ENCODE peak calls at places on chromosomes 7 and 10, in nine cellular contexts. One of them, this sample, is unnamed.

GRCh38 chr7:43639858-43640491 is 57.1 kb downstream of the STK17A start:
- DNase-seq in mammary epithelial cell: peak; percentile 46
- DNase-seq in PC-3: peak; percentile 50
- DNase-seq in tibial artery: no peak
- DNase-seq in adrenal gland: peak; percentile 84
- DNase-seq in kidney: peak; percentile 80
- DNase-seq in small intestine: peak; percentile 97
- DNase-seq in HCT116: no peak
- DNase-seq in naive thymus-derived CD4-positive, alpha-beta T cell: no peak
- DNase-seq in this sample: no peak

GRCh38 chr10:15504101-15504840 is 133.2 kb upstream of the FAM171A1 start:
- DNase-seq in mammary epithelial cell: no peak
- DNase-seq in PC-3: no peak
- DNase-seq in tibial artery: no peak
- DNase-seq in adrenal gland: no peak
- DNase-seq in kidney: no peak
- DNase-seq in small intestine: no peak
- DNase-seq in HCT116: no peak
- DNase-seq in naive thymus-derived CD4-positive, alpha-beta T cell: no peak
- DNase-seq in this sample: no peak

GRCh38 chr10:122461367-122461728 is at the start of gene HTRA1:
- DNase-seq in mammary epithelial cell: peak; percentile 70
- DNase-seq in PC-3: peak; percentile 45
- DNase-seq in tibial artery: peak; percentile 93
- DNase-seq in adrenal gland: peak; percentile 81
- DNase-seq in kidney: peak; percentile 92
- DNase-seq in small intestine: peak; percentile 19
- DNase-seq in HCT116: no peak
- DNase-seq in naive thymus-derived CD4-positive, alpha-beta T cell: no peak
- DNase-seq in this sample: no peak

GRCh38 chr7:117202511-117202910 is 120.3 kb downstream of the WNT2 start:
- DNase-seq in mammary epithelial cell: peak; percentile 12
- DNase-seq in PC-3: peak; percentile 34
- DNase-seq in tibial artery: no peak
- DNase-seq in adrenal gland: no peak
- DNase-seq in kidney: no peak
- DNase-seq in small intestine: no peak
- DNase-seq in HCT116: no peak
- DNase-seq in naive thymus-derived CD4-positive, alpha-beta T cell: no peak
- DNase-seq in this sample: no peak

GRCh38 chr10:131849591-131850489 is 51.0 kb upstream of the PPP2R2D start:
- DNase-seq in mammary epithelial cell: no peak
- DNase-seq in PC-3: no peak
- DNase-seq in tibial artery: peak; percentile 42
- DNase-seq in adrenal gland: no peak
- DNase-seq in kidney: no peak
- DNase-seq in small intestine: no peak
- DNase-seq in HCT116: no peak
- DNase-seq in naive thymus-derived CD4-positive, alpha-beta T cell: no peak
- DNase-seq in this sample: no peak

GRCh38 chr7:5436003-5436678 is 12.5 kb upstream of the TNRC18 start:
- DNase-seq in mammary epithelial cell: no peak
- DNase-seq in PC-3: no peak
- DNase-seq in tibial artery: no peak
- DNase-seq in adrenal gland: no peak
- DNase-seq in kidney: no peak
- DNase-seq in small intestine: no peak
- DNase-seq in HCT116: no peak
- DNase-seq in naive thymus-derived CD4-positive, alpha-beta T cell: no peak
- DNase-seq in this sample: no peak

GRCh38 chr10:59803714-59804113 is 50.5 kb upstream of the MRLN start:
- DNase-seq in mammary epithelial cell: no peak
- DNase-seq in PC-3: no peak
- DNase-seq in tibial artery: no peak
- DNase-seq in adrenal gland: peak; percentile 24
- DNase-seq in kidney: no peak
- DNase-seq in small intestine: no peak
- DNase-seq in HCT116: no peak
- DNase-seq in naive thymus-derived CD4-positive, alpha-beta T cell: no peak
- DNase-seq in this sample: no peak

GRCh38 chr7:7772385-7772784 is 54.0 kb upstream of the RPA3 start:
- DNase-seq in mammary epithelial cell: peak; percentile 96
- DNase-seq in PC-3: no peak
- DNase-seq in tibial artery: no peak
- DNase-seq in adrenal gland: no peak
- DNase-seq in kidney: no peak
- DNase-seq in small intestine: no peak
- DNase-seq in HCT116: no peak
- DNase-seq in naive thymus-derived CD4-positive, alpha-beta T cell: peak; percentile 29
- DNase-seq in this sample: no peak

GRCh38 chr7:71842376-71842775 is 569.8 kb downstream of the CALN1 start:
- DNase-seq in mammary epithelial cell: no peak
- DNase-seq in PC-3: no peak
- DNase-seq in tibial artery: no peak
- DNase-seq in adrenal gland: no peak
- DNase-seq in kidney: no peak
- DNase-seq in small intestine: no peak
- DNase-seq in HCT116: no peak
- DNase-seq in naive thymus-derived CD4-positive, alpha-beta T cell: no peak
- DNase-seq in this sample: no peak

GRCh38 chr7:4998830-4999768 is 40.1 kb upstream of the MMD2 start:
- DNase-seq in mammary epithelial cell: no peak
- DNase-seq in PC-3: no peak
- DNase-seq in tibial artery: peak; percentile 33
- DNase-seq in adrenal gland: no peak
- DNase-seq in kidney: no peak
- DNase-seq in small intestine: no peak
- DNase-seq in HCT116: no peak
- DNase-seq in naive thymus-derived CD4-positive, alpha-beta T cell: no peak
- DNase-seq in this sample: no peak

GRCh38 chr7:29606287-29606721 is 42.7 kb downstream of the PRR15 start:
- DNase-seq in mammary epithelial cell: peak; percentile 70
- DNase-seq in PC-3: peak; percentile 84
- DNase-seq in tibial artery: no peak
- DNase-seq in adrenal gland: peak; percentile 28
- DNase-seq in kidney: no peak
- DNase-seq in small intestine: peak; percentile 95
- DNase-seq in HCT116: no peak
- DNase-seq in naive thymus-derived CD4-positive, alpha-beta T cell: no peak
- DNase-seq in this sample: no peak

DNA sequence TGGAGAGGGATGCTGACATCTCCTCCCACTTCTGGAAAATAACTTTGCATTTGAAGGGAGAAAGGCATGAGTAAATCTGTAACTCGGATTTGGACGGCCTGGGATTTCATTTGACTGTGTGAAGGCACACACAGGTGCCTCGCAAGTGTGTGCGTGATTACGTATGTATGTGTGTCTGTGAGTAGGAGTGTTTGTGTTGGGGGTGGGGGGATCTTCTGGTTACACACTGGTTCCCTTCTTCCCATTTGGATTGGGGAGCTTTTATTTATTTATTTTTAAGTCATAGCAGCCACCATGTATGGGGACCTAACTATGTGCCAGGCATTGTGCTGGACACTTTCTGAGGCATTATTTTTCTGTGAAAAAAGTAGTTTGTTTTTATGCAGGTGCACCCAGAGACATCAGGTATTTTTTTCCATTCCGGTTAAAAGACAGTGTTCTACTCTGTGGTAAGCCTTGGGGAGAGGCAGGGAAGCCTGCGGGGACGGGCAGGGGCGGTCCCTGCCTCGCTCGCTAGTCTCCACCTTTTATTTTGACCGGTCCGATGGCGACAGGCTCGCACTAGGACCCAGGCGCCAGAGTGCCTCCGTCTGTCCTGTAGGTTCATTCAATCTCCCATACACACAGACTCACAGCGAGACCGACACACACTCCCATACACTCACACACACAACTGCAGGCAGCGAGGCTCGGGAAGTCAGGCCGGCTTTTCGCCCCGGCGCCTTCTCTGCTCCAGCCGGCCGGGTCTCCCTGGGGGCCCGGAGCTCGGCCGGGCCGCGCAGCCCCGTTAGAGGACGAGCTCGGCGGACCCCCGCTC is at the start of gene MXI1:
- DNase-seq in mammary epithelial cell: peak; percentile 83
- DNase-seq in PC-3: peak; percentile 68
- DNase-seq in tibial artery: peak; percentile 89
- DNase-seq in adrenal gland: peak; percentile 82
- DNase-seq in kidney: peak; percentile 85
- DNase-seq in small intestine: peak; percentile 86
- DNase-seq in HCT116: peak; percentile 85
- DNase-seq in naive thymus-derived CD4-positive, alpha-beta T cell: peak; percentile 27
- DNase-seq in this sample: peak; percentile 58
- H3K27ac ChIP-seq in mammary epithelial cell: peak within 1 kb of the TSS; percentile 33
- H3K27ac ChIP-seq in PC-3: no peak within 1 kb of the TSS
- H3K27ac ChIP-seq in tibial artery: peak within 1 kb of the TSS; percentile 99
- H3K27ac ChIP-seq in adrenal gland: peak within 1 kb of the TSS; percentile 91
- H3K27ac ChIP-seq in kidney: no peak within 1 kb of the TSS
- H3K27ac ChIP-seq in small intestine: peak within 1 kb of the TSS; percentile 85
- H3K27ac ChIP-seq in HCT116: peak within 1 kb of the TSS; percentile 44
- H3K27ac ChIP-seq in naive thymus-derived CD4-positive, alpha-beta T cell: peak within 1 kb of the TSS; percentile 71
- H3K27ac ChIP-seq in this sample: peak within 1 kb of the TSS; percentile 69

DNA sequence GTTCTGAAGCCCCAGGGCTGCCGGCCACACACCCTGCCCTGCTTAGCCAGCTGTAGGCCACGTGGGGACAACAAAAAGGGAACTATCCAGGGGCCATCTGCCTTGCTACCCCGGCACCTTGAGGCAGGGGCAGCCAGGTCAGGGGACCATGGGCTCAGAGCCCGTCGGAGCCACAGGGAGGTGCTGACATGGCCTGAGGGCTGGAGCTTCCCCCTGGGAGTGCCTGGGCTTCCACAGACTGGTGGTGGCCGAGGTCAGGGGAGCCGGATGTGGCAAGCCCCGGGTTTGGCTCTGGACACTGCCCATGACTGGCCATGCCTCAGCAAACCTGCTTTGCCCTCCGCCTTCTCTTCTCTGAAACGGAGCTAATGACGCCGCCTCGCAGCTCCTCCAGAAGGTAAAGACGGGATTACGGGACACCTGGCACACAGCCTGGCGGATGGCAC is 178.5 kb downstream of the EBF3 start:
- DNase-seq in mammary epithelial cell: no peak
- DNase-seq in PC-3: no peak
- DNase-seq in tibial artery: peak; percentile 49
- DNase-seq in adrenal gland: no peak
- DNase-seq in kidney: peak; percentile 59
- DNase-seq in small intestine: no peak
- DNase-seq in HCT116: no peak
- DNase-seq in naive thymus-derived CD4-positive, alpha-beta T cell: no peak
- DNase-seq in this sample: no peak
- H3K27ac ChIP-seq in mammary epithelial cell: no peak overlapping the region
- H3K27ac ChIP-seq in PC-3: no peak overlapping the region
- H3K27ac ChIP-seq in tibial artery: no peak overlapping the region
- H3K27ac ChIP-seq in adrenal gland: no peak overlapping the region
- H3K27ac ChIP-seq in kidney: no peak overlapping the region
- H3K27ac ChIP-seq in small intestine: no peak overlapping the region
- H3K27ac ChIP-seq in HCT116: no peak overlapping the region
- H3K27ac ChIP-seq in naive thymus-derived CD4-positive, alpha-beta T cell: no peak overlapping the region
- H3K27ac ChIP-seq in this sample: no peak overlapping the region

DNA sequence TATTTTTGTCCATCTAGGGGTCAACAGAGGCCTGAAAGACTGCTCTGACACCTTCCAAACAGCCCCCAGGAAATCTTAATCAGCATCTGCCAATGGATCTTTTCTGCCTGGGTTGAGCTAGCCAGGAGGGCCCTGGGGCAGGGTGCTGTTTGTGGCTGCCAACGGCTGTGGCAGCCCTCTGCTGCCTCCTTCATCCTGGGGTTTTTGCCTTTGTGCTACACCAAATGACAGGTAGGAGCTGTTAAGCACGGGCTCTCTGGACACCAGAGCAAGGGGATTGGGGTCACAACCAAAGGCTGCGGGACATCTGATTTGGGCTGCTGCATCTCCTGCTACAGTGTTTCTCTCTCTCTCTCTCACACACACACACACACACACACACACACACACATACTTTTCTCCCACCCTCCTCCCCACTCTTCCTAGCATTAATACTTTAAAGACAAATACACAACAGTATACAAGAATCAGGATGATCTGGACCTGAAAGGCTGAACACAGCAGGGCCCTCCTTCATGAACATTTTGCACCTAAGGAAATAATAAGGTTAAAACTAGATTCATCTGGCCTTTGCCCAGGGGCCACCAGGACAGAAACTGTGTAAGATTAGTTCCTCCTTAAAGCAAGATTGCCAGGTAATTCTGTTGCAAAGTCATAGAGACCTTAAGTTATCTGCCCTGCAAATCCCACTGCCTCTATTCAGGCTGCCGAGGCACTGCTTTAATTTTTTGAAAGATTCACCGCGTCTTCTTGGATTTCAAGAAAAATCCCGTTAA is 1.8 kb upstream of the KIAA1217 start:
- DNase-seq in mammary epithelial cell: no peak
- DNase-seq in PC-3: no peak
- DNase-seq in tibial artery: no peak
- DNase-seq in adrenal gland: no peak
- DNase-seq in kidney: no peak
- DNase-seq in small intestine: peak; percentile 73
- DNase-seq in HCT116: no peak
- DNase-seq in naive thymus-derived CD4-positive, alpha-beta T cell: no peak
- DNase-seq in this sample: no peak
- H3K27ac ChIP-seq in mammary epithelial cell: no peak overlapping the region
- H3K27ac ChIP-seq in PC-3: peak overlapping the region; percentile 98
- H3K27ac ChIP-seq in tibial artery: no peak overlapping the region
- H3K27ac ChIP-seq in adrenal gland: peak overlapping the region; percentile 93
- H3K27ac ChIP-seq in kidney: peak overlapping the region; percentile 93
- H3K27ac ChIP-seq in small intestine: peak overlapping the region; percentile 68
- H3K27ac ChIP-seq in HCT116: no peak overlapping the region
- H3K27ac ChIP-seq in naive thymus-derived CD4-positive, alpha-beta T cell: no peak overlapping the region
- H3K27ac ChIP-seq in this sample: no peak overlapping the region

DNA sequence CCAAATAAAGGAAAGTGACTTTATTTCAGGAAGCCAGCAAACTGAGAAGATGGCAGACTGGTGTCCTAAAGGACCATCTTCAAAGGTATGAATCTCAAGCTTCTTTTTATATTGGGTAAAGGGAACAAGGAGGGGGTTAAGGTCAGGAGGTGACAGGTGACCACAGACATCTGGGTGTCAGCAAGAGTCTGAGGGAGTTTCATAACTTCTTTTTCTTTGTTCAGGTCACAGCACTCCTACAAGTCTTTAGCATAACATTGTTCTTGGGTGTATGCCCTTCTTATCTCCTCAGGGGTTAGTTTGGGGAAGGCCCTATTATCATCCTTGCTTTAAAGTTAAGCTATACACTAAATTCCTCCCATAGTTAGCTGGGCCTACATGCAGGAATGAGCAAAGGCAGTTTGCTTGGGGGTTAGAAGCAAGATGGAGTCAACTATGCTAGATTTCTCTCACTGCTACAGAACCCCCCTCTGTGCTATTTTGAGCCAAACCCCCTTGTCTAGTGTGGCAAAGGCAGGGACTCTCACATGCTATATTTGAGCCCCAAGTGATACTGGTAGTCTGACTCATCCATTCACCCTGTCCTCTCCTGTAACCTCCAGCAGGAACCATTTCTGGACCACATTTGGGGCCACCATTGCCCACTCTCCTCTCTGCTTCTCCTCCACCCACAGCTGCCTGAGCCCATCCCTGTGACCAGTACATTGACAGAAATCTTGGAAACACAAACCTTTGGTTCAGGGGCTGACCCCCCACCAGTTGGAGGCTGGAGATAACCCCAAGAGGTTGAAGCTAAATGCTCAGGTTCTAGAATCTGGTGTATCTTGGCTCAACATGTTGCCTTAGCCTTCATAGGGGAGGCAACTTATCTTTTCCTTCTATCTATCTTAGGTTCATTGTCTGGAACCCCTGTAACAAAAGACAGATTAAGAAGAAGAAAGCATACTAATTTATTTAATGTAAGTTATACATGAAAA is 55.5 kb upstream of the LRGUK start:
- DNase-seq in mammary epithelial cell: no peak
- DNase-seq in PC-3: no peak
- DNase-seq in tibial artery: no peak
- DNase-seq in adrenal gland: no peak
- DNase-seq in kidney: no peak
- DNase-seq in small intestine: no peak
- DNase-seq in HCT116: no peak
- DNase-seq in naive thymus-derived CD4-positive, alpha-beta T cell: no peak
- DNase-seq in this sample: no peak
- H3K27ac ChIP-seq in mammary epithelial cell: no peak overlapping the region
- H3K27ac ChIP-seq in PC-3: no peak overlapping the region
- H3K27ac ChIP-seq in tibial artery: no peak overlapping the region
- H3K27ac ChIP-seq in adrenal gland: no peak overlapping the region
- H3K27ac ChIP-seq in kidney: no peak overlapping the region
- H3K27ac ChIP-seq in small intestine: no peak overlapping the region
- H3K27ac ChIP-seq in HCT116: no peak overlapping the region
- H3K27ac ChIP-seq in naive thymus-derived CD4-positive, alpha-beta T cell: no peak overlapping the region
- H3K27ac ChIP-seq in this sample: no peak overlapping the region